ENCODE peak calls at places on chromosomes 13 and 19, in seven cellular contexts. D is K562, J is HCT116, Z is H1, S is SK-N-SH, M is GM12878, C is HepG2. B is an unnamed sample. For H3K4me1, the result is how much of the 10 kb centered on the place peaks cover.

GRCh38 chr13:101447852-101448251 is 4.6 kb upstream of the ITGBL1 start:
- DNase-seq in D (no peak), J (no peak), Z (no peak), S (no peak), M (no peak), C (no peak), B (no peak)

GRCh38 chr13:109840201-109840892 is 54.0 kb upstream of the IRS2 start:
- DNase-seq in D (no peak), J (peak), Z (no peak), S (no peak), M (no peak), C (no peak), B (no peak)

GRCh38 chr19:799076-799881 is 2.0 kb downstream of the PTBP1 start:
- DNase-seq in D (no peak), J (no peak), Z (peak), S (peak), M (no peak), C (peak), B (no peak)

GRCh38 chr19:58569943-58570670 is 3.0 kb downstream of the MZF1 start:
- DNase-seq in D (no peak), J (no peak), Z (no peak), S (no peak), M (no peak), C (no peak), B (no peak)

GRCh38 chr13:48954086-48954485 is 21.6 kb upstream of the FNDC3A start:
- DNase-seq in D (no peak), J (no peak), Z (no peak), S (no peak), M (no peak), C (peak), B (no peak)

GRCh38 chr19:5057860-5058259 is 88.9 kb downstream of the KDM4B start:
- DNase-seq in D (peak), J (no peak), Z (no peak), S (peak), M (no peak), C (no peak), B (no peak)

GRCh38 chr19:1276620-1277007 is 1.3 kb downstream of the FAM174C start:
- DNase-seq in D (no peak), J (no peak), Z (no peak), S (no peak), M (no peak), C (no peak), B (no peak)

GRCh38 chr13:30033681-30034447 is 183.4 kb upstream of the UBL3 start:
- DNase-seq in D (no peak), J (no peak), Z (no peak), S (no peak), M (no peak), C (no peak), B (no peak)

DNA sequence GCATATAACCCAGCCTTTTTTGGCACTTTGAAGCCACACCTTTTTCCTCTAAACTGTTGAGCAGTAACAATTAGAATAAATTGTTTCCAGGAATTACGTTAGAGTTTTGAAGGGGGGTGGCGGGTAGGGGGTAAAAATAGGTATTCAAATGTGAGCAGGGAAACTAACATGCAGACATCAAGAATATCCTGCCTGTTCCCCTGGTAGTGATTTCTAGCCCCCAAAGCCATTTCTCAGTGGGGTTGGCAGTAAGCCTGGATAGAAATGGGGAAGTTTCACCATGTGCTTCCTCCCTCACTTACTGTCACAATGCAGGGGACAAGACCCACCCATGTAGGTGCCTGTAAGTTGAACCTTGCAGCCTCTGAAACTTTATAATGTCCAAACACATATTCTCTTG is 3.8 kb downstream of the DOCK9 start:
- DNase-seq in D (peak), J (no peak), Z (no peak), S (no peak), M (no peak), C (no peak), B (no peak)
- H3K4me1 ChIP-seq in D (under half), J (under half), Z (under half), S (under half), M (under half), C (under half), B (under half)

GRCh38 chr13:25682221-25682620 is 310.4 kb downstream of the ATP8A2 start:
- DNase-seq in D (no peak), J (no peak), Z (no peak), S (no peak), M (no peak), C (no peak), B (no peak)

GRCh38 chr13:25679154-25679553 is 307.4 kb downstream of the ATP8A2 start:
- DNase-seq in D (no peak), J (no peak), Z (no peak), S (no peak), M (no peak), C (no peak), B (no peak)

GRCh38 chr13:25679936-25680335 is 308.2 kb downstream of the ATP8A2 start:
- DNase-seq in D (no peak), J (no peak), Z (no peak), S (no peak), M (no peak), C (no peak), B (no peak)

GRCh38 chr13:25683662-25684370 is 312.0 kb downstream of the ATP8A2 start:
- DNase-seq in D (no peak), J (no peak), Z (no peak), S (no peak), M (no peak), C (no peak), B (no peak)

DNA sequence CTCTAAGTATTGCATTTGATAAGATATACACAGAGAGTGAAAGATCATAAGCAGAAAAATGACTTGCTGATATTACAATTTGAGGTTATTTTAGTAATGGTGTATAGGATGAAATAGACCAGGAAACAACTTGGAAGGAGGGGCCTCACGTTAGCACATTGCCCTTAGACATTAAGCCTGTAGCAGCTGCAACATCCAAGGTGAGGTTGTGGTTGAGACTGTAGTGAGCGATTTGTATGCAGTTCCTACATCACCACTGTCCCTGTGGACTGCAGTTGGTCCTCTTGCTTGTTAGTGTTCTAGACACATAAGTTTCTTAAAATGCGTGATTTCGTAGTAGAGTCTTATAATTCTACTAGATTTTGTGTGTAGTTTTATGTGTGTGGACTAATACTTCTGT is 311.3 kb downstream of the ATP8A2 start:
- DNase-seq in D (no peak), J (no peak), Z (no peak), S (no peak), M (no peak), C (no peak), B (no peak)
- TF ChIP-seq YY1 in D (no peak), J (no peak), Z (no peak), S (no peak), M (no peak), C (no peak), B (no peak)

GRCh38 chr19:47187023-47187655 is 43.9 kb downstream of the BBC3 start:
- DNase-seq in D (no peak), J (no peak), Z (no peak), S (peak), M (no peak), C (no peak), B (no peak)
- H3K4me1 ChIP-seq in D (under half), J (half or more), Z (under half), S (under half), M (under half), C (half or more), B (under half)

DNA sequence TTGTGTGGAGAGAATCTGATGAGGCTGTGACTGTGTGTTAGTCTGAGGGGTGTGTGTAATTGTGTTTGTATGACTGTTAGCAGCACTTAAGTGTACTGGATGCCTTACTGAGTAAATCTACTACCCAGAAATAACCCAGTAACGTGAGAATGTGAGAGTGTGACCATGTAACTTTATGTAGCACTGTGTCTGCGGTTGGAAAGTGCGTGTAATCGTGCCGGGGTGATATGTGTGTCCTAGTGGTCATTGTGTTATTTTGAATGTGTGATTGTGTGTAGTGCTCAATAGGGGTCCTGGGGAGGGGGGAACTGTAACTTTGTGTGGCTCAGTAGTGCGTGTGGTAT is 550 bp downstream of the ZNF383 start:
- DNase-seq in D (no peak), J (no peak), Z (no peak), S (peak), M (peak), C (no peak), B (no peak)
- TF ChIP-seq YY1 in D (no peak), J (no peak), Z (no peak), S (no peak), M (no peak), C (no peak), B (no peak)

GRCh38 chr19:37938379-37938778 is 31.4 kb downstream of the SIPA1L3 start:
- DNase-seq in D (no peak), J (no peak), Z (no peak), S (no peak), M (no peak), C (no peak), B (no peak)

GRCh38 chr19:37941820-37942515 is 35.0 kb downstream of the SIPA1L3 start:
- DNase-seq in D (no peak), J (no peak), Z (no peak), S (no peak), M (no peak), C (peak), B (no peak)

GRCh38 chr19:37946132-37946531 is 39.1 kb downstream of the SIPA1L3 start:
- DNase-seq in D (no peak), J (no peak), Z (no peak), S (no peak), M (no peak), C (no peak), B (no peak)

GRCh38 chr19:37943480-37943879 is 36.5 kb downstream of the SIPA1L3 start:
- DNase-seq in D (peak), J (no peak), Z (no peak), S (no peak), M (no peak), C (no peak), B (no peak)

GRCh38 chr19:37942516-37942902 is 35.5 kb downstream of the SIPA1L3 start:
- DNase-seq in D (no peak), J (no peak), Z (no peak), S (no peak), M (no peak), C (no peak), B (no peak)
- H3K4me1 ChIP-seq in D (under half), J (under half), Z (under half), S (under half), M (under half), C (under half), B (under half)